ENCODE peak calls at places on chromosome 16, in ten cellular contexts. T is HS-5; X is cardiac muscle cell; J is CD8-positive, alpha-beta T cell; C is hepatic stellate cell; K is AG20443; F is psoas muscle; G is AML-193; H is HS-27A; O is stomach. N is an unnamed sample.

GRCh38 chr16:57585051-57585687 is 42.7 kb downstream of the ADGRG5 start:
- DNase-seq in T (no peak), X (no peak), J (no peak), C (no peak), K (no peak), F (no peak), G (no peak), H (no peak), O (no peak), N (no peak)

GRCh38 chr16:48824271-48824670 is 214.3 kb upstream of the N4BP1 start:
- DNase-seq in T (no peak), X (no peak), J (no peak), C (no peak), K (no peak), F (no peak), G (no peak), H (no peak), O (no peak), N (no peak)

GRCh38 chr16:6349725-6350124 is 982.9 kb upstream of the RBFOX1 start:
- DNase-seq in T (no peak), X (no peak), J (no peak), C (no peak), K (no peak), F (no peak), G (no peak), H (no peak), O (no peak), N (no peak)

GRCh38 chr16:23914935-23915549 is 79.3 kb downstream of the PRKCB start:
- DNase-seq in T (no peak), X (no peak), J (no peak), C (no peak), K (no peak), F (no peak), G (no peak), H (no peak), O (no peak), N (no peak)

GRCh38 chr16:84633622-84634021 is 14.7 kb upstream of the KLHL36 start:
- DNase-seq in T (no peak), X (peak), J (no peak), C (peak), K (no peak), F (peak), G (no peak), H (no peak), O (peak), N (no peak)

GRCh38 chr16:84726670-84727467 is 27.1 kb downstream of the USP10 start:
- DNase-seq in T (no peak), X (no peak), J (no peak), C (no peak), K (no peak), F (no peak), G (peak), H (no peak), O (no peak), N (no peak)

GRCh38 chr16:87276091-87276561 is 41.1 kb downstream of the C16orf95 start:
- DNase-seq in T (no peak), X (no peak), J (no peak), C (no peak), K (no peak), F (no peak), G (no peak), H (no peak), O (no peak), N (no peak)

GRCh38 chr16:69494993-69495392 is 70.6 kb downstream of the CYB5B start:
- DNase-seq in T (no peak), X (no peak), J (no peak), C (no peak), K (no peak), F (no peak), G (peak), H (no peak), O (no peak), N (no peak)

GRCh38 chr16:5042574-5043171 is 8.9 kb upstream of the NAGPA start:
- DNase-seq in T (no peak), X (no peak), J (no peak), C (peak), K (no peak), F (no peak), G (no peak), H (no peak), O (no peak), N (no peak)

GRCh38 chr16:1691956-1692355 is 13.9 kb downstream of the JPT2 start:
- DNase-seq in T (no peak), X (peak), J (no peak), C (peak), K (no peak), F (no peak), G (no peak), H (no peak), O (no peak), N (peak)

GRCh38 chr16:89031715-89032659 is 55.0 kb upstream of the CBFA2T3 start:
- DNase-seq in T (no peak), X (no peak), J (peak), C (no peak), K (no peak), F (peak), G (peak), H (no peak), O (peak), N (no peak)

GRCh38 chr16:55120408-55120807 is 189.7 kb downstream of the IRX5 start:
- DNase-seq in T (no peak), X (no peak), J (no peak), C (no peak), K (peak), F (no peak), G (no peak), H (no peak), O (no peak), N (no peak)

GRCh38 chr16:85443116-85443515 is 170.0 kb upstream of the GSE1 start:
- DNase-seq in T (no peak), X (no peak), J (no peak), C (no peak), K (no peak), F (no peak), G (no peak), H (no peak), O (no peak), N (no peak)